ENCODE peak calls at places on chromosomes 13 and 19, in nine cellular contexts. One of them, this sample, is unnamed. For H3K4me1, the result is how much of the 10 kb centered on the place peaks cover.

GRCh38 chr13:106710267-106710666 is 142.3 kb upstream of the ARGLU1 start:
- DNase-seq in SK-N-SH: no peak
- DNase-seq in body of pancreas: no peak
- DNase-seq in lower lobe of right lung: no peak
- DNase-seq in kidney: no peak
- DNase-seq in heart right ventricle: peak
- DNase-seq in BE2C: no peak
- DNase-seq in tibial nerve: no peak
- DNase-seq in stomach: no peak
- DNase-seq in this sample: no peak

GRCh38 chr13:96533408-96533807 is 443.5 kb downstream of the HS6ST3 start:
- DNase-seq in SK-N-SH: peak
- DNase-seq in body of pancreas: no peak
- DNase-seq in lower lobe of right lung: no peak
- DNase-seq in kidney: no peak
- DNase-seq in heart right ventricle: no peak
- DNase-seq in BE2C: peak
- DNase-seq in tibial nerve: no peak
- DNase-seq in stomach: no peak
- DNase-seq in this sample: no peak

GRCh38 chr19:40592170-40592569 is 9.0 kb upstream of the LTBP4 start:
- DNase-seq in SK-N-SH: peak
- DNase-seq in body of pancreas: peak
- DNase-seq in lower lobe of right lung: no peak
- DNase-seq in kidney: no peak
- DNase-seq in heart right ventricle: no peak
- DNase-seq in BE2C: no peak
- DNase-seq in tibial nerve: no peak
- DNase-seq in stomach: no peak
- DNase-seq in this sample: peak

GRCh38 chr13:98658131-98658530 is 81.2 kb upstream of the STK24 start:
- DNase-seq in SK-N-SH: no peak
- DNase-seq in body of pancreas: no peak
- DNase-seq in lower lobe of right lung: no peak
- DNase-seq in kidney: no peak
- DNase-seq in heart right ventricle: peak
- DNase-seq in BE2C: no peak
- DNase-seq in tibial nerve: no peak
- DNase-seq in stomach: no peak
- DNase-seq in this sample: no peak

GRCh38 chr19:38683393-38684077 is 36.1 kb downstream of the ACTN4 start:
- DNase-seq in SK-N-SH: no peak
- DNase-seq in body of pancreas: peak
- DNase-seq in lower lobe of right lung: peak
- DNase-seq in kidney: peak
- DNase-seq in heart right ventricle: peak
- DNase-seq in BE2C: peak
- DNase-seq in tibial nerve: no peak
- DNase-seq in stomach: peak
- DNase-seq in this sample: peak

GRCh38 chr13:105972306-105972721 is 563.1 kb downstream of the EFNB2 start:
- DNase-seq in SK-N-SH: no peak
- DNase-seq in body of pancreas: no peak
- DNase-seq in lower lobe of right lung: no peak
- DNase-seq in kidney: no peak
- DNase-seq in heart right ventricle: no peak
- DNase-seq in BE2C: no peak
- DNase-seq in tibial nerve: no peak
- DNase-seq in stomach: no peak
- DNase-seq in this sample: no peak

GRCh38 chr13:33644607-33645543 is 173.1 kb upstream of the RFC3 start:
- DNase-seq in SK-N-SH: no peak
- DNase-seq in body of pancreas: peak
- DNase-seq in lower lobe of right lung: no peak
- DNase-seq in kidney: no peak
- DNase-seq in heart right ventricle: peak
- DNase-seq in BE2C: no peak
- DNase-seq in tibial nerve: no peak
- DNase-seq in stomach: no peak
- DNase-seq in this sample: no peak

GRCh38 chr13:33624253-33624652 is 193.7 kb upstream of the RFC3 start:
- DNase-seq in SK-N-SH: no peak
- DNase-seq in body of pancreas: no peak
- DNase-seq in lower lobe of right lung: no peak
- DNase-seq in kidney: no peak
- DNase-seq in heart right ventricle: no peak
- DNase-seq in BE2C: no peak
- DNase-seq in tibial nerve: no peak
- DNase-seq in stomach: no peak
- DNase-seq in this sample: no peak

GRCh38 chr13:110300090-110300815 is 6.7 kb downstream of the COL4A1 start:
- DNase-seq in SK-N-SH: no peak
- DNase-seq in body of pancreas: no peak
- DNase-seq in lower lobe of right lung: no peak
- DNase-seq in kidney: no peak
- DNase-seq in heart right ventricle: no peak
- DNase-seq in BE2C: no peak
- DNase-seq in tibial nerve: no peak
- DNase-seq in stomach: no peak
- DNase-seq in this sample: no peak
- H3K4me1 ChIP-seq in SK-N-SH: under half
- H3K4me1 ChIP-seq in body of pancreas: under half
- H3K4me1 ChIP-seq in lower lobe of right lung: half or more
- H3K4me1 ChIP-seq in kidney: under half
- H3K4me1 ChIP-seq in heart right ventricle: half or more
- H3K4me1 ChIP-seq in BE2C: under half
- H3K4me1 ChIP-seq in tibial nerve: half or more
- H3K4me1 ChIP-seq in stomach: half or more
- H3K4me1 ChIP-seq in this sample: under half

DNA sequence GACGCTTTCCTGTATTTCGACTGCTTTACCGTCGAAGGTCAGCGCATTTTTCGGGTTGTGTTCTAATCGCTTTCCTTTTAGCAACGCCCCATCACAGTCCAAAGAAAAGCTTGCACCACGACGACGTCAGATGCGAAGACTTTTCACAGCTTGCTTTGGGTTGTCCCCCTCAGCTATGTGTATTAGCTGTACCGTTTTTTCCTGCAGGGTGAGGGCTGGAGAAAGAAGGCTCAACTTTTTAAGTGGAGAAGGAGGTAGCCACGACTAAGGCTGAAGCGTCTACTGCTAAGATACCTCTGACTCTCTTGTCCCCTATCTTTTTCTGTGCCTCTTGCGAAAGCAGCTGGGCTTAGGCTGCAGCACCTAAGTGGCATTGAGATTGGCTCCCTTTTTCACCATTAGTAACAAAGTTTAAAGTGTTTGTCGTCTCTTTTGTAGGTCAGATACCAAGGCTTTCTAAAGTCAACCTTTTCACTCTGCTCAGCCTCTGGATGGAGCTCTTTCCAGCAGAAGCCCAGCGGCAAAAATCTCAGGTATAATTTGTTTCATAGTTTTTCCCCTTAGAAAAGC is 793 bp downstream of the CDADC1 start:
- DNase-seq in SK-N-SH: peak
- DNase-seq in body of pancreas: no peak
- DNase-seq in lower lobe of right lung: peak
- DNase-seq in kidney: no peak
- DNase-seq in heart right ventricle: peak
- DNase-seq in BE2C: no peak
- DNase-seq in tibial nerve: no peak
- DNase-seq in stomach: no peak
- DNase-seq in this sample: peak
- TF ChIP-seq CTCF in SK-N-SH: peak
- TF ChIP-seq CTCF in body of pancreas: no peak
- TF ChIP-seq CTCF in lower lobe of right lung: no peak
- TF ChIP-seq CTCF in kidney: no peak
- TF ChIP-seq CTCF in heart right ventricle: peak
- TF ChIP-seq CTCF in BE2C: peak
- TF ChIP-seq CTCF in tibial nerve: no peak
- TF ChIP-seq CTCF in stomach: no peak
- TF ChIP-seq CTCF in this sample: peak

GRCh38 chr19:56113071-56113632 is 7.9 kb downstream of the ZNF787 start:
- DNase-seq in SK-N-SH: no peak
- DNase-seq in body of pancreas: no peak
- DNase-seq in lower lobe of right lung: peak
- DNase-seq in kidney: no peak
- DNase-seq in heart right ventricle: no peak
- DNase-seq in BE2C: no peak
- DNase-seq in tibial nerve: no peak
- DNase-seq in stomach: no peak
- DNase-seq in this sample: no peak

GRCh38 chr19:56114051-56114694 is 6.9 kb downstream of the ZNF787 start:
- DNase-seq in SK-N-SH: no peak
- DNase-seq in body of pancreas: no peak
- DNase-seq in lower lobe of right lung: peak
- DNase-seq in kidney: no peak
- DNase-seq in heart right ventricle: no peak
- DNase-seq in BE2C: no peak
- DNase-seq in tibial nerve: no peak
- DNase-seq in stomach: no peak
- DNase-seq in this sample: no peak

GRCh38 chr19:56112313-56112709 is 8.8 kb downstream of the ZNF787 start:
- DNase-seq in SK-N-SH: peak
- DNase-seq in body of pancreas: no peak
- DNase-seq in lower lobe of right lung: peak
- DNase-seq in kidney: no peak
- DNase-seq in heart right ventricle: no peak
- DNase-seq in BE2C: no peak
- DNase-seq in tibial nerve: no peak
- DNase-seq in stomach: no peak
- DNase-seq in this sample: no peak

GRCh38 chr19:56110515-56111448 is 10.3 kb downstream of the ZNF787 start:
- DNase-seq in SK-N-SH: peak
- DNase-seq in body of pancreas: peak
- DNase-seq in lower lobe of right lung: peak
- DNase-seq in kidney: peak
- DNase-seq in heart right ventricle: peak
- DNase-seq in BE2C: no peak
- DNase-seq in tibial nerve: no peak
- DNase-seq in stomach: peak
- DNase-seq in this sample: no peak

DNA sequence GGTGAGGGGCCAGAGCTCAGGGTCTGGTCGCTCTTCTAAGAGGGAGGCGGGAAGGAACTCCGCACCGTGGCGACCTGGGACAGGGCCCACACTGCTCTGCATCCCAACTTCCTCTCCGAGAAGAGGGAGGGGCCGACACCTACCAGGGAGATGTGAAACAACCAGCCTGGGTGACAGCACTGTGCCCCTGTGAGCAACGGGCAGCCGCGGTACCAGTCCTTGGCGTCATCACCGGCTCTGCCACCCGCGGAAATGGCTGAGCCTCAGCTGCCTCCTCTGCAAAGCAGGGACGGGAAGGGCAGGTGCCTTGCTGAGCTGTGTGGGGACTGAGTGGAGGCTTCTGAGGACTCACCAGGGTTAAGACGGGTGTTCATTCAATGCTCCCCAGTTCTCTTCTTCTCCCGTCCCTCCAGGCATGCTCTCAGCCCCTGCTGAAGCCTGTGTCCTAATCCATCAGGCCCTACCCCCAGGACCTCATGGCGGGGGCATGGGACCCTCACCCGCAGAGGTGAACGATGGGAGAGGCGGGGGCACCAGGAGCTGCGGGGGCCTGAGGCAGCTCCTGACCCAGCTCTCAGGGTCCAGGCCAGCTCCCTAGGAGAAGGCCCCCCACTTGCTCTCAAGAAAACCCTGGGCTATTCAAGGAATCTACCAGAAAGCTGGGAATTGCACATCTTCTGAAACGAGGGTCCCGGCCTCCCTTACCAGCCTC is 9.3 kb downstream of the ZNF787 start:
- DNase-seq in SK-N-SH: peak
- DNase-seq in body of pancreas: peak
- DNase-seq in lower lobe of right lung: peak
- DNase-seq in kidney: no peak
- DNase-seq in heart right ventricle: peak
- DNase-seq in BE2C: no peak
- DNase-seq in tibial nerve: no peak
- DNase-seq in stomach: peak
- DNase-seq in this sample: no peak
- H3K4me1 ChIP-seq in SK-N-SH: under half
- H3K4me1 ChIP-seq in body of pancreas: half or more
- H3K4me1 ChIP-seq in lower lobe of right lung: half or more
- H3K4me1 ChIP-seq in kidney: half or more
- H3K4me1 ChIP-seq in heart right ventricle: half or more
- H3K4me1 ChIP-seq in BE2C: under half
- H3K4me1 ChIP-seq in tibial nerve: half or more
- H3K4me1 ChIP-seq in stomach: half or more
- H3K4me1 ChIP-seq in this sample: under half

GRCh38 chr19:45780448-45781281 is 1.6 kb downstream of the DMPK start:
- DNase-seq in SK-N-SH: no peak
- DNase-seq in body of pancreas: no peak
- DNase-seq in lower lobe of right lung: no peak
- DNase-seq in kidney: no peak
- DNase-seq in heart right ventricle: no peak
- DNase-seq in BE2C: no peak
- DNase-seq in tibial nerve: no peak
- DNase-seq in stomach: no peak
- DNase-seq in this sample: no peak

GRCh38 chr19:45780146-45780447 is 2.2 kb downstream of the DMPK start:
- DNase-seq in SK-N-SH: no peak
- DNase-seq in body of pancreas: no peak
- DNase-seq in lower lobe of right lung: no peak
- DNase-seq in kidney: no peak
- DNase-seq in heart right ventricle: no peak
- DNase-seq in BE2C: no peak
- DNase-seq in tibial nerve: no peak
- DNase-seq in stomach: no peak
- DNase-seq in this sample: no peak

GRCh38 chr19:45777395-45777961 is 4.8 kb downstream of the DMPK start:
- DNase-seq in SK-N-SH: no peak
- DNase-seq in body of pancreas: no peak
- DNase-seq in lower lobe of right lung: no peak
- DNase-seq in kidney: no peak
- DNase-seq in heart right ventricle: no peak
- DNase-seq in BE2C: no peak
- DNase-seq in tibial nerve: no peak
- DNase-seq in stomach: no peak
- DNase-seq in this sample: no peak

GRCh38 chr19:45778010-45778671 is 4.1 kb downstream of the DMPK start:
- DNase-seq in SK-N-SH: no peak
- DNase-seq in body of pancreas: no peak
- DNase-seq in lower lobe of right lung: no peak
- DNase-seq in kidney: no peak
- DNase-seq in heart right ventricle: no peak
- DNase-seq in BE2C: no peak
- DNase-seq in tibial nerve: no peak
- DNase-seq in stomach: no peak
- DNase-seq in this sample: no peak

DNA sequence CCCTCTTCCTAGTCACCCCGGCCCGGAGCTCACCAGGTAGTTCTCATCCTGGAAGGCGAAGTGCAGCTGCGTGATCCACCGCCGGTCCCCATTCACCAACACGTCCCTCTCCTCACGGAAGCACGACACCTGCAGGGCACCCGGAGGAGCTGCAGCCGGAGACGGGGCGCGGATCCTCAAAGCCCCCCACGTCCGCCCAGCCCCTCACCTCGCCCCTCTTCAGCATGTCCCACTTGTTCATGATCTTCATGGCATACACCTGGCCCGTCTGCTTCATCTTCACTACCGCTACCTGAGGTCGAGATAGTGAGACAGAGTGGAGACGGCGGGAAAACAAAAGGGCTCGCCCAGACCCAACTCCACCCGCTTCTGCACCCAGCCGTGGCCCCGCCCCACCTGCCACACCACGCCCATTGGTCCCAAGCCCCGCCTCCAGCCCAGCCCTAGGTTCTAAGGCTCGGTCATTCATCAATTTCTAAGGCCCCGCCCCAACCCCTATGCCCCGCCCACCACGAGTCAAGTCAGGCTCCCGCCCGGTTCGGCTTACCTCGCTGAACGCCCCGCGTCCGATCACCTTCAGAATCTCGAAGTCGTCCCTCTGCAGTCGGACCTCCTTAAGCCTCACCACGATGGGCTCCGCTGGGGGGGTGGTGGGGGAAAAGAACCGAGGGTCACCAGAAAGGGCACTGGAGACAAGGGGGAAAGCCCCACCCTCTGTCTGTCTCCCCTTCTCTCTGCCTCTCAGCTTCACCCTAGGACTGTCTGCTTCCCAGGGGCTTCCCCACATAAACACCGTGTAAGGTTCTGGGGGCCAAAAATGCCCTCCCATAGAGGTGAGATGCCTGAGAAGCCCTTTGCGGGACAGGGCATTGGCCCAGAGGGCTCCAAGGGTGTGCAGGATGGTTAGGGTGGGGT is 2.8 kb downstream of the DMPK start:
- DNase-seq in SK-N-SH: peak
- DNase-seq in body of pancreas: peak
- DNase-seq in lower lobe of right lung: peak
- DNase-seq in kidney: peak
- DNase-seq in heart right ventricle: peak
- DNase-seq in BE2C: peak
- DNase-seq in tibial nerve: peak
- DNase-seq in stomach: peak
- DNase-seq in this sample: peak
- TF ChIP-seq CTCF in SK-N-SH: no peak
- TF ChIP-seq CTCF in body of pancreas: peak
- TF ChIP-seq CTCF in lower lobe of right lung: peak
- TF ChIP-seq CTCF in kidney: peak
- TF ChIP-seq CTCF in heart right ventricle: peak
- TF ChIP-seq CTCF in BE2C: peak
- TF ChIP-seq CTCF in tibial nerve: peak
- TF ChIP-seq CTCF in stomach: peak
- TF ChIP-seq CTCF in this sample: peak